ENCODE peak calls at places on chromosomes 13 and 19, in five cellular contexts. Q is IMR-90, Z is H1, X is neuronal stem cell, C is H9. A is an unnamed sample.

GRCh38 chr13:50448535-50448981 is 394.9 kb downstream of the DLEU7 start:
- DNase-seq in X (no peak), C (no peak), Q (no peak), Z (no peak), A (no peak)

GRCh38 chr13:41054212-41054877 is 7.0 kb upstream of the WBP4 start:
- DNase-seq in X (no peak), Z (no peak), C (no peak), Q (peak; percentile 64), A (peak; percentile 28)

GRCh38 chr13:86567119-86567518 is 767.9 kb upstream of the SLITRK6 start:
- DNase-seq in Z (no peak), X (no peak), Q (no peak), C (peak; percentile 45), A (no peak)

GRCh38 chr13:39884166-39884565 is 228.7 kb downstream of the COG6 start:
- DNase-seq in X (no peak), Q (no peak), Z (no peak), C (no peak), A (no peak)

GRCh38 chr19:11182994-11183393 is 14.4 kb downstream of the KANK2 start:
- DNase-seq in X (no peak), Q (no peak), C (no peak), Z (no peak), A (no peak)

GRCh38 chr13:83009987-83010386 is 872.3 kb downstream of the SLITRK1 start:
- DNase-seq in X (no peak), C (no peak), Q (no peak), Z (no peak), A (no peak)

GRCh38 chr13:113654175-113654560 is 3.8 kb downstream of the ATP4B start:
- DNase-seq in X (no peak), Q (no peak), Z (no peak), C (no peak), A (no peak)

GRCh38 chr19:47836038-47836437 is 14.3 kb downstream of the CRX start:
- DNase-seq in X (no peak), Z (no peak), C (no peak), Q (no peak), A (no peak)

GRCh38 chr19:18097217-18097992 is at the start of gene MAST3:
- DNase-seq in C (peak; percentile 92), Z (peak; percentile 93), Q (peak; percentile 67), X (peak; percentile 53), A (peak; percentile 92)

GRCh38 chr19:48745208-48745995 is 1.3 kb downstream of the IZUMO1 start:
- DNase-seq in Q (peak; percentile 57), C (peak; percentile 70), Z (peak; percentile 72), X (no peak), A (peak; percentile 42)

GRCh38 chr13:48156466-48156865 is 61.6 kb upstream of the MED4 start:
- DNase-seq in X (no peak), Q (no peak), Z (peak; percentile 58), C (peak; percentile 71), A (peak; percentile 17)

GRCh38 chr13:93151277-93151676 is 75.3 kb upstream of the GPC6 start:
- DNase-seq in X (no peak), Z (no peak), C (no peak), Q (peak; percentile 91), A (no peak)

GRCh38 chr19:56132316-56132822 is 8.7 kb upstream of the ZNF444 start:
- DNase-seq in C (no peak), Z (no peak), Q (peak; percentile 66), X (no peak), A (peak; percentile 85)

GRCh38 chr19:12796146-12797071 is 5.1 kb downstream of the JUNB start:
- DNase-seq in C (peak; percentile 90), X (peak; percentile 86), Q (peak; percentile 81), Z (peak; percentile 81), A (peak; percentile 95)

GRCh38 chr13:112194579-112194978 is 127.6 kb downstream of the SOX1 start:
- DNase-seq in X (no peak), Z (no peak), Q (no peak), C (no peak), A (no peak)

GRCh38 chr19:6802336-6803035 is 30.0 kb downstream of the VAV1 start:
- DNase-seq in Z (no peak), Q (no peak), X (no peak), C (peak; percentile 54), A (peak; percentile 50)

GRCh38 chr19:57031156-57031555 is 88.6 kb upstream of the USP29 start:
- DNase-seq in Q (no peak), X (no peak), Z (no peak), C (no peak), A (no peak)

GRCh38 chr13:28611654-28612131 is 47.2 kb upstream of the POMP start:
- DNase-seq in X (no peak), C (no peak), Q (peak; percentile 44), Z (no peak), A (no peak)

GRCh38 chr19:55014714-55015113 is 23.4 kb downstream of the GP6 start:
- DNase-seq in C (no peak), Q (no peak), Z (no peak), X (no peak), A (no peak)

GRCh38 chr13:109100705-109101104 is 471.3 kb downstream of the MYO16 start:
- DNase-seq in Q (no peak), Z (no peak), X (no peak), C (no peak), A (no peak)

GRCh38 chr19:13920940-13921744 is 15.1 kb downstream of the CC2D1A start:
- DNase-seq in X (no peak), C (peak; percentile 47), Q (peak; percentile 44), Z (peak; percentile 51), A (peak; percentile 70)

GRCh38 chr19:46725036-46725820 is 8.3 kb upstream of the PRKD2 start:
- DNase-seq in Q (no peak), Z (no peak), C (no peak), X (no peak), A (no peak)

GRCh38 chr19:1411255-1412191 is 4.1 kb downstream of the DAZAP1 start:
- DNase-seq in Z (no peak), Q (peak; percentile 54), X (no peak), C (no peak), A (peak; percentile 26)

GRCh38 chr13:99384468-99384867 is 77.3 kb upstream of the GPR183 start:
- DNase-seq in X (no peak), C (peak; percentile 18), Q (no peak), Z (peak; percentile 30), A (no peak)

GRCh38 chr19:31408460-31409124 is 59.4 kb upstream of the TSHZ3 start:
- DNase-seq in Q (peak; percentile 87), Z (no peak), C (no peak), X (no peak), A (peak; percentile 42)

GRCh38 chr19:15445807-15446376 is 3.9 kb downstream of the WIZ start:
- DNase-seq in X (no peak), Q (no peak), Z (no peak), C (no peak), A (no peak)

GRCh38 chr19:6983448-6983847 is 37.8 kb downstream of the MBD3L2B start:
- DNase-seq in Q (no peak), X (no peak), C (no peak), Z (no peak), A (no peak)

DNA sequence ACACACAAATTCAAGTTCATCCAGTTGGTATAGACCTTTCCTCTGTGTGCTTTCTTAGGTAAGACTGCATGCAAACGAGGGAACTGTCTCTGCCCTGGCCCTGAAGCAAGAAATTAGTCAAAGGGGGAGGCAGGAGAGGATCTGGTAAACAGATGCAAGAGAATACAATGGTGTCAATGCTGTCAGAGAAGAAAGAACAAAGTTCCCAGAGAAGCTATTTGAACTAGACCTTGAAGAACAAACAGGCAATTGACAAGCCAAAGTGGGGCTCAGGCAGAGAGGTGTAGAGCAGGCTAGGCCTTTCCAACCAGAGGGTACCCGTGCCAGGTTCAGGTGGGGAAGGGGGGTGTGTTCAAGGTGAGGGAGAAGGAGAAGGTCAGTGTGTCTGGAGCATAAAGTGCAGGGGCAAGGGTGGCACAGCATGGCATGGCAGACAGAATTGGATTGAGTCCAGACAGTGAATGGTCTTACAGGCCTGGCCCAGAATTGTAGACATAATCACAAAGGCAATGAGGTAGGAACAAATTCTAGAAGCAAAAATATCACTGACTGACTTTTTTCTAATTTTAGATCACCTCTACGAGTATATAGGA is 95.0 kb upstream of the STARD13 start:
- DNase-seq in Q (no peak), Z (no peak), X (no peak), C (no peak), A (no peak)
- H4K91ac ChIP-seq in Q (no peak overlapping the region), Z (no peak overlapping the region), X (no peak overlapping the region), C (no peak overlapping the region), A (no peak overlapping the region)

DNA sequence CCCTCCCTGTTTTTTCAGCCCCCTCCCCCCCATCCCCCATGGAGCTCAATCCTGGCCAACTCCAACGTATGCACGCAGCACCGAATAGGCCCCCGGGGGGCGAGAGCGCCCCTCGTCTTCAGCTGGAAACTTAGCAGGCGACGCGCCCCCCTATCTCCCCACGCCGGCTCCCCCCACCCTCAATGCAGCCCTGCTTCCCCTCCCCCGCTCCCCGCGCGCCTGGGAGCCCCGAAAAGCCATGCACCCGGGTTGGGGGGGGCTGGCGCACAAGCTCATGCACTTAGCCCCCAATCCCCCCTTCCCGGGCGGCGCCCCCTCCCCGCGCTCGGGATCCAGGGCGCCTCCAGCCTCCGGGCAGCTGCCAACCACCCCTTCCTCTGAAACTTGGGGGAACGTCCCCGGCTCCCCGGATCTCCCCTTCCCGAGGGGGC is 508 bp downstream of the ZBTB7A start:
- DNase-seq in Q (no peak), Z (peak; percentile 77), X (no peak), C (no peak), A (no peak)
- H3K14ac ChIP-seq in Q (no peak overlapping the region), Z (no peak overlapping the region), X (no peak overlapping the region), C (peak overlapping the region; percentile 26), A (peak overlapping the region; percentile 94)

DNA sequence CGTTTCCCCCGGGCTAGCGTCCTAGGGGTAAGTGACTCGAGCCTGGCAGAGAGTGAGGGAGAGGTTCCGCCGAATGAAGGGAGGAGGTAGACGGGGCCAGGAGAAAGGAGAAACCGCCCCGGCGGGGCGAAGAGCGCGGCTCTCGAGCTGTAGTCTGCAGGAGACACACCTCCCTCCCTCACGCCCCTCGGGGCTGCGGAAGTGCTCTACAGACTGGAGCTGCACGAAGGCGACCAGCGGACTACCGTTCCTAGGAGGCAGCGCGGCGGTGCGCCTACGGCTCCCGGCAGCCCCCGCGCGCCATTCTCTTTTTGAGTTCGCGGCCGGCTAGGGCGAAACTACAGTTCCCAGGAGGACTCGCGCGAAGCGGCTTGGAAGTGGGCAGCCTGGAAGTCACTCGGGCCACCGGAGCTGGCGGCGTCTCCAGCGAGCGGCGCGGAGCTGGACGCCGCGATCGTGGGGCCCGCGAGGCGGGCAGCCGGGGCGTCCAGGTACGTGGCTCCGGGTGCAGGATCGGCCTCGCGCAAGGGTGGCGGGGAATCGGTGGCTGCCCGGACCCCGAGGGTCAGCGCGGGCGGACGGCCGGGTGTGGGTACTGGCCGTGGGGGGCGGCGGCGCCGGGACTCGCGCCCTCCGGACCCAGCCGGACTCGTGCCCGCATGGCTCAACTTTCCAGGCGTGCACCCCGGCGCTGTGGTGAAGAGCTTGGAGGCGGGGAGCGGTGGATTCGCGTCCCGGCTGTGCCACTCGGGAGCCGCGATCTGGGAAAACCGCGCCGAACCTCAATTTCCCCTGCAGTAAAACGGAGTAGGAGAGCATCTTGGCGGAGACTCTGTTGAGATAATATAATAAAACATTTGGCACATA is at the start of gene SIPA1L3:
- DNase-seq in X (peak; percentile 97), Q (peak; percentile 94), Z (peak; percentile 96), C (peak; percentile 98), A (peak; percentile 99)
- H4K91ac ChIP-seq in X (no peak within 1 kb of the TSS), Q (peak within 1 kb of the TSS; percentile 79), Z (peak within 1 kb of the TSS; percentile 34), C (no peak within 1 kb of the TSS), A (peak within 1 kb of the TSS; percentile 96)

GRCh38 chr13:21463424-21463823 is 4.3 kb upstream of the ZDHHC20 start:
- DNase-seq in Z (no peak), C (no peak), X (no peak), Q (no peak), A (no peak)

GRCh38 chr13:21458457-21458815 is 667 bp downstream of the ZDHHC20 start:
- DNase-seq in C (peak; percentile 66), X (no peak), Q (no peak), Z (peak; percentile 62), A (peak; percentile 73)

GRCh38 chr13:21453352-21454089 is 5.6 kb downstream of the ZDHHC20 start:
- DNase-seq in C (no peak), Z (no peak), X (no peak), Q (no peak), A (no peak)

GRCh38 chr13:21458816-21459701 is at the start of gene ZDHHC20:
- DNase-seq in C (peak; percentile 91), Z (peak; percentile 98), Q (peak; percentile 78), X (peak; percentile 80), A (peak; percentile 93)
- H3K14ac ChIP-seq in C (peak within 1 kb of the TSS; percentile 94), Z (peak within 1 kb of the TSS; percentile 66), Q (peak within 1 kb of the TSS; percentile 82), X (peak within 1 kb of the TSS; percentile 95), A (peak within 1 kb of the TSS; percentile 100)